ENCODE peak calls at places on chromosomes 11 and 22, in five cellular contexts. N is lung, C is left lung, R is body of pancreas, J is GM12865. G is an unnamed sample.

GRCh38 chr22:22197993-22198402 is 46.6 kb upstream of the VPREB1 start:
- DNase-seq in N (no peak), C (no peak), R (no peak), J (no peak), G (no peak)

GRCh38 chr22:33867118-33867863 is 53.0 kb downstream of the LARGE1 start:
- DNase-seq in N (no peak), C (no peak), R (no peak), J (no peak), G (peak; percentile 23)

GRCh38 chr11:1572200-1573076 is at the start of gene DUSP8:
- DNase-seq in R (peak; percentile 97), N (peak; percentile 85), C (peak; percentile 88), J (peak; percentile 85), G (no peak)

GRCh38 chr11:17351510-17352176 is at the start of gene NCR3LG1:
- DNase-seq in N (peak; percentile 56), R (peak; percentile 46), C (peak; percentile 92), J (peak; percentile 23), G (no peak)

GRCh38 chr22:42265321-42265720 is 5.1 kb downstream of the TCF20 start:
- DNase-seq in J (no peak), C (no peak), N (no peak), R (no peak), G (no peak)

GRCh38 chr11:66548041-66548440 is 1.3 kb downstream of the ACTN3 start:
- DNase-seq in R (no peak), C (no peak), N (no peak), J (no peak), G (no peak)

GRCh38 chr22:42301072-42301741 is 30.8 kb upstream of the TCF20 start:
- DNase-seq in J (no peak), C (no peak), R (no peak), N (no peak), G (no peak)

GRCh38 chr11:15074206-15075161 is 1.1 kb downstream of the CALCB start:
- DNase-seq in J (peak; percentile 79), C (peak; percentile 91), N (peak; percentile 81), R (peak; percentile 93), G (no peak)

GRCh38 chr11:27076121-27076589 is 35.5 kb downstream of the BBOX1 start:
- DNase-seq in R (no peak), J (no peak), N (no peak), C (no peak), G (no peak)

GRCh38 chr11:122167100-122167499 is 51.1 kb upstream of the BLID start:
- DNase-seq in C (no peak), J (no peak), N (no peak), R (no peak), G (peak; percentile 90)

GRCh38 chr22:25564320-25564978 is at the start of gene GRK3:
- DNase-seq in R (peak; percentile 67), J (peak; percentile 85), C (peak; percentile 93), N (peak; percentile 80), G (no peak)

GRCh38 chr22:37161442-37161841 is 11.7 kb upstream of the IL2RB start:
- DNase-seq in R (no peak), C (no peak), J (peak; percentile 85), N (no peak), G (no peak)

GRCh38 chr11:46710821-46711269 is 8.2 kb upstream of the F2 start:
- DNase-seq in N (no peak), R (no peak), C (no peak), J (no peak), G (peak; percentile 83)

GRCh38 chr11:117927926-117928325 is 1.3 kb downstream of the TMPRSS13 start:
- DNase-seq in C (no peak), N (no peak), J (no peak), R (no peak), G (no peak)

GRCh38 chr11:14625804-14626203 is 17.8 kb upstream of the PDE3B start:
- DNase-seq in C (no peak), R (no peak), N (no peak), J (no peak), G (no peak)

GRCh38 chr11:125364085-125364822 is 131.8 kb downstream of the FEZ1 start:
- DNase-seq in N (no peak), J (no peak), R (no peak), C (no peak), G (no peak)

GRCh38 chr11:7484645-7485044 is 661 bp upstream of the OLFML1 start:
- DNase-seq in J (no peak), N (no peak), R (no peak), C (no peak), G (no peak)

GRCh38 chr11:26950260-26950719 is 43.6 kb upstream of the FIBIN start:
- DNase-seq in C (no peak), N (peak; percentile 31), J (no peak), R (no peak), G (no peak)

GRCh38 chr11:65357856-65358356 is 3.4 kb downstream of the TIGD3 start:
- DNase-seq in C (no peak), N (no peak), R (no peak), J (no peak), G (no peak)

GRCh38 chr11:118226294-118226693 is 1.5 kb upstream of the JAML start:
- DNase-seq in R (no peak), C (no peak), J (no peak), N (no peak), G (no peak)

GRCh38 chr11:134439181-134439580 is 27.1 kb upstream of the B3GAT1 start:
- DNase-seq in J (no peak), C (no peak), N (no peak), R (no peak), G (no peak)

GRCh38 chr22:44574057-44574456 is 76.0 kb upstream of the RTL6 start:
- DNase-seq in R (peak; percentile 32), J (no peak), N (peak; percentile 46), C (peak; percentile 53), G (peak; percentile 43)

GRCh38 chr11:4085575-4085974 is 9.0 kb upstream of the RRM1 start:
- DNase-seq in N (no peak), J (no peak), R (no peak), C (no peak), G (no peak)

GRCh38 chr11:19715373-19715772 is 2.7 kb downstream of the NAV2 start:
- DNase-seq in C (no peak), J (no peak), R (no peak), N (no peak), G (peak; percentile 96)

GRCh38 chr11:126132319-126132718 is 69.7 kb upstream of the CDON start:
- DNase-seq in N (peak; percentile 82), R (peak; percentile 54), J (no peak), C (peak; percentile 85), G (no peak)

GRCh38 chr11:32566527-32566926 is 17.1 kb upstream of the EIF3M start:
- DNase-seq in C (no peak), N (no peak), R (no peak), J (no peak), G (no peak)

GRCh38 chr11:18936002-18936673 is 3.1 kb downstream of the MRGPRX1 start:
- DNase-seq in C (no peak), N (no peak), R (no peak), J (no peak), G (no peak)

GRCh38 chr11:73314121-73314948 is 6.3 kb downstream of the ARHGEF17 start:
- DNase-seq in R (no peak), C (peak; percentile 74), N (peak; percentile 51), J (peak; percentile 47), G (peak; percentile 74)

GRCh38 chr11:1920909-1921575 is 1.5 kb downstream of the TNNT3 start:
- DNase-seq in R (no peak), C (peak; percentile 63), N (no peak), J (peak; percentile 18), G (no peak)

GRCh38 chr22:30234786-30235470 is 11.6 kb downstream of the LIF start:
- DNase-seq in N (peak; percentile 45), J (no peak), R (peak; percentile 37), C (no peak), G (no peak)

GRCh38 chr22:50229370-50229769 is 15.5 kb downstream of the TUBGCP6 start:
- DNase-seq in R (no peak), N (no peak), C (no peak), J (no peak), G (no peak)

GRCh38 chr11:119366690-119367620 is 14.5 kb downstream of the USP2 start:
- DNase-seq in C (no peak), J (no peak), R (no peak), N (no peak), G (no peak)
- TF ChIP-seq CTCF in C (no peak), J (no peak), R (no peak), N (no peak), G (no peak)

GRCh38 chr22:40719599-40719998 is 40.3 kb downstream of the MCHR1 start:
- DNase-seq in N (no peak), J (no peak), C (no peak), R (no peak), G (no peak)

GRCh38 chr22:40721266-40721665 is 42.0 kb downstream of the MCHR1 start:
- DNase-seq in N (no peak), R (no peak), J (no peak), C (no peak), G (no peak)

GRCh38 chr22:40718250-40719204 is 39.2 kb downstream of the MCHR1 start:
- DNase-seq in J (peak; percentile 4), N (no peak), C (no peak), R (no peak), G (no peak)

GRCh38 chr22:40723396-40723933 is 44.2 kb downstream of the MCHR1 start:
- DNase-seq in J (no peak), N (no peak), C (no peak), R (no peak), G (no peak)

DNA sequence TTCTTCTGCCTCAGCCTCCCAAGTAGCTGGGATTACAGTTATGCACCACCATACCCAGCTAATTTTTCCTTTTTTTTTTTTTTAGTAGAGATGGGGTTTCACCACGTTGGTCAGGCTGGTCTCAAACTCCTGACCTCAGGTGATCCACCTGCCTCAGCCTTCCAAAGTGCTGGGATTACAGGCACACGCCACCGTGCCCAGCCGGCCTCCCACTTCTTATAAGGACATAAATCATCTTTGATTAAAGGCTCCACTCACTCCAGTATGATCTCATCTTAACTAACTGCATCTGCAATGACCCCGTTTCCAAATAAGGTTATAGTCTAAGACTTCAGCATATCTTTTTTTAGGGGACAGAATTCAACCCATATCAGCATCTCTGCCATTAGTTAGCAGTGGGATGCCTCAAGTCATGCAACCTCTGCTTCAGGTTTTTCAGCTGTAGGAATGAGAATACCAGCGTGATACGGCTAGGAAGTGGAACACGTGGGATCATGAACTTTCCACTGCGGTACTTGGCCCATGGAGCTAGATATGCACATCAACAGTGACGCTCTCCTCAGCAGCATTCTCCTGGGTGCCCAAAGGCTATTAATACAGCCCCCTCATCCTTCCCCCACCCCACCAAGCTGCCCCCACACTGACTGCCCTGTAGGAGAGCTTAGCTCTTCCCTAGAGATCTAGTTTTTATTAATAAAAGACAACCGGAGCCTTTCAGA is 41.4 kb downstream of the MCHR1 start:
- DNase-seq in R (no peak), N (no peak), J (no peak), C (no peak), G (no peak)
- TF ChIP-seq CTCF in R (no peak), N (no peak), J (no peak), C (no peak), G (no peak)

DNA sequence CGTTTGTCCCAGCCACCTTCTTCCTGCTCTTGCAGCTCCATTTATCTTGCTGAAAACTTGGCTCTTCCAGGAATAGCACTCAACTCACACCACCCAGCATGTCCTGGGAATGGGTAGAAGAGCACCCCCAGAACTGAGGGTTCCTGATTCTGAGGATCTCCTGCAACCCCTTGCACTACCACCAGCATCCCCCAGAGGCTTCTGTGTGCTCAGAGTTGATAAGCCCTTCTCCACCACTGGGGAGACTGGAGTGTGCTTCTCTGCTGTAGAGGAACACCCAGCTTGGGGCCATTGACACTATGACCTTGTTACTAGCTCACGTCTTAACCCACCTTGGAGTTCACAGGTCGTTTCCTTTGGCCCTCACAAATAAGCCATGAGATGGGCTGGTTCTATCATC is 121.0 kb downstream of the GRIK4 start:
- DNase-seq in J (peak; percentile 53), C (no peak), N (no peak), R (no peak), G (no peak)
- TF ChIP-seq CTCF in J (peak; percentile 62), C (no peak), N (no peak), R (no peak), G (peak; percentile 36)

GRCh38 chr11:110261195-110262140 is 34.9 kb downstream of the RDX start:
- DNase-seq in J (no peak), R (no peak), N (no peak), C (no peak), G (no peak)
- TF ChIP-seq CTCF in J (no peak), R (no peak), N (no peak), C (no peak), G (no peak)